ENCODE peak calls at places on chromosomes 4 and X, in four cellular contexts. F, Y, G and U are unnamed samples.

GRCh38 chrX:46653482-46653881 is 79.9 kb downstream of the CHST7 start:
- DNase-seq in F (no peak), Y (no peak), G (peak), U (no peak)

GRCh38 chrX:119635799-119636198 is 29.6 kb upstream of the NKRF start:
- DNase-seq in Y (no peak), G (no peak), F (no peak), U (no peak)

GRCh38 chrX:124217289-124218251 is 114.9 kb upstream of the TEX13D start:
- DNase-seq in G (no peak), F (peak), Y (no peak), U (peak)

GRCh38 chrX:53048169-53049126 is at the start of gene GPR173:
- DNase-seq in Y (peak), G (peak), F (peak), U (peak)

GRCh38 chr4:181998588-181998987 is 244.6 kb upstream of the TENM3 start:
- DNase-seq in G (no peak), F (no peak), Y (no peak), U (no peak)

GRCh38 chr4:5888706-5889696 is 3.9 kb downstream of the CRMP1 start:
- DNase-seq in F (no peak), Y (no peak), G (no peak), U (no peak)

GRCh38 chr4:188032583-188032982 is 37.0 kb downstream of the ZFP42 start:
- DNase-seq in F (no peak), G (no peak), Y (no peak), U (no peak)

GRCh38 chr4:7778524-7779193 is 161.0 kb downstream of the AFAP1 start:
- DNase-seq in G (no peak), Y (no peak), F (peak), U (no peak)